ENCODE peak calls at places on chromosome 16, in eight cellular contexts. L is ascending aorta; T is astrocyte; N is adrenal gland; H is HCT116; D is AG10803; K is CD8-positive, alpha-beta memory T cell; C is choroid plexus epithelial cell. A is an unnamed sample.
A peak's percentile ranks its signal among the peaks of the same experiment; 100 is the strongest.

GRCh38 chr16:51967566-51967965 is 579.4 kb downstream of the TOX3 start:
- DNase-seq in H (no peak), C (no peak), N (no peak), K (no peak), T (no peak), L (no peak), D (no peak), A (no peak)

GRCh38 chr16:55253987-55254386 is 70.0 kb upstream of the IRX6 start:
- DNase-seq in K (no peak), L (no peak), T (no peak), H (no peak), D (no peak), C (no peak), N (no peak), A (no peak)

GRCh38 chr16:65099607-65100006 is 22.3 kb downstream of the CDH11 start:
- DNase-seq in C (no peak), L (no peak), K (no peak), N (no peak), H (no peak), T (no peak), D (no peak), A (no peak)

GRCh38 chr16:31453255-31454204 is 5.8 kb upstream of the ARMC5 start:
- DNase-seq in N (peak; percentile 73), T (peak; percentile 41), L (no peak), C (peak; percentile 39), H (no peak), K (no peak), D (peak; percentile 65), A (no peak)

GRCh38 chr16:63289834-63290460 is 1253.7 kb upstream of the CDH8 start:
- DNase-seq in K (no peak), L (no peak), N (peak; percentile 32), C (peak; percentile 9), T (no peak), H (no peak), D (peak; percentile 0), A (no peak)

GRCh38 chr16:85544668-85545067 is 68.5 kb upstream of the GSE1 start:
- DNase-seq in N (no peak), C (no peak), L (no peak), T (no peak), K (no peak), D (no peak), H (no peak), A (no peak)

GRCh38 chr16:85593503-85594195 is 19.5 kb upstream of the GSE1 start:
- DNase-seq in K (no peak), N (no peak), H (no peak), D (no peak), C (no peak), L (no peak), T (no peak), A (no peak)

GRCh38 chr16:14062261-14062660 is 8.9 kb upstream of the MRTFB start:
- DNase-seq in D (no peak), L (no peak), T (no peak), H (no peak), C (no peak), K (no peak), N (no peak), A (no peak)

GRCh38 chr16:16131204-16131603 is 92.1 kb downstream of the ABCC6 start:
- DNase-seq in T (no peak), K (no peak), D (no peak), H (no peak), L (no peak), C (no peak), N (no peak), A (no peak)

GRCh38 chr16:82281544-82281943 is 111.5 kb upstream of the MPHOSPH6 start:
- DNase-seq in T (peak; percentile 13), N (no peak), C (no peak), K (no peak), D (peak; percentile 6), L (no peak), H (no peak), A (no peak)

GRCh38 chr16:85329059-85329812 is 217.0 kb upstream of the CIBAR2 start:
- DNase-seq in C (peak; percentile 65), K (no peak), N (no peak), T (peak; percentile 56), L (no peak), H (peak; percentile 28), D (no peak), A (no peak)

GRCh38 chr16:19005561-19006445 is 22.1 kb downstream of the TMC7 start:
- DNase-seq in H (peak; percentile 78), C (no peak), D (peak; percentile 10), T (peak; percentile 18), K (no peak), N (no peak), L (no peak), A (no peak)

GRCh38 chr16:50644730-50645129 is 36.4 kb downstream of the SNX20 start:
- DNase-seq in C (peak; percentile 21), T (peak; percentile 12), N (peak; percentile 49), L (no peak), K (peak; percentile 33), H (peak; percentile 19), D (peak; percentile 76), A (no peak)

GRCh38 chr16:87363771-87364476 is 19.7 kb downstream of the FBXO31 start:
- DNase-seq in H (no peak), L (no peak), N (peak; percentile 69), C (no peak), T (no peak), D (no peak), K (no peak), A (no peak)

GRCh38 chr16:77212736-77213541 is 13.7 kb downstream of the SYCE1L start:
- DNase-seq in C (peak; percentile 45), K (peak; percentile 66), H (no peak), L (no peak), N (peak; percentile 63), D (no peak), T (no peak), A (no peak)

GRCh38 chr16:4142268-4142667 is 26.0 kb upstream of the ADCY9 start:
- DNase-seq in C (no peak), T (no peak), D (no peak), H (no peak), N (no peak), L (no peak), K (peak; percentile 66), A (no peak)

GRCh38 chr16:87560428-87561199 is 41.7 kb upstream of the JPH3 start:
- DNase-seq in C (peak; percentile 26), N (peak; percentile 62), H (peak; percentile 93), K (no peak), D (peak; percentile 39), L (no peak), T (no peak), A (no peak)

GRCh38 chr16:80280557-80280956 is 260.2 kb upstream of the DYNLRB2 start:
- DNase-seq in K (no peak), D (no peak), T (no peak), L (no peak), C (no peak), H (no peak), N (no peak), A (no peak)

GRCh38 chr16:88455610-88456355 is 2.7 kb downstream of the ZFPM1 start:
- DNase-seq in D (peak; percentile 43), C (peak; percentile 53), K (peak; percentile 87), N (peak; percentile 68), H (peak; percentile 56), T (peak; percentile 28), L (no peak), A (no peak)

GRCh38 chr16:79980650-79981521 is 380.3 kb upstream of the MAF start:
- DNase-seq in K (no peak), T (peak; percentile 4), L (no peak), C (no peak), D (no peak), N (peak; percentile 25), H (no peak), A (no peak)

DNA sequence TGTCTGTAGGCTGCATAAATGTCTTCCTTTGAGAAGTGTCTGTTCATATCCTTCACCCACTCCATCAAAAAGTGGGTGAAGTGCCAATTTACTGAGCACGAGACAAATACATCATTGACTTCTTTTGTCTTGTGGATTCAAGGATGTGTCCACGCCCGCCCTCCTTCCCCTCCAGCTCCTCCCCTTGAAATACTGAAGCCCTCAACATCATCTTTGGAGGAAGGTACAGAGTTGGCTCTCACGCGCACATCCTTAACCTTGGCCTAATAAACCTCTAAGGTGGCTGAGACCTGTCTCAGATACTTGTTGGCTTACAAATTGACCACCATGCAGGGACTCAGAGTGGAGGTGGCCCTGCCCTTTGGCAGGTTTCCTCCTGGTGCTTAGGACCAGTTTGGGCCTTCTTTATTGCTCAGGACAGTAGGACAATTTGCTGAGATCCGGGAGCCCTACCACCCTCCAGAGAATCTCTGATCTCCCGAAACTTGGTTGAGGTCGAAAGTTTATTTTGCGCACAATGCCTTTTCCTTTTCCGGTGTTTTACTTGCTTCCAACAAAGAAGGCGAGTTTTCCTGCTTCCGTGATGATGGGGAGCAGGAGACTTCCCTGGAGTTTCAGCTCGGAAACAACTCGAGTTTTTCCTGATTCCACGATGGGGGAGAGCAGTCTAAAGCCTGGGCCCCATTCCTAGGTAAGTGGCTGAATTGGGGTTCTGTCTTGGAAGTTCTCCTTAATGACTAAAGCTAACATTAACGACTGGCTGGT is 14.1 kb upstream of the CDK10 start:
- DNase-seq in H (no peak), L (no peak), D (no peak), T (no peak), C (no peak), K (no peak), N (no peak), A (no peak)
- H3K4me3 ChIP-seq in H (no peak overlapping the region), L (no peak overlapping the region), D (no peak overlapping the region), T (no peak overlapping the region), C (no peak overlapping the region), K (no peak overlapping the region), N (no peak overlapping the region), A (no peak overlapping the region)

DNA sequence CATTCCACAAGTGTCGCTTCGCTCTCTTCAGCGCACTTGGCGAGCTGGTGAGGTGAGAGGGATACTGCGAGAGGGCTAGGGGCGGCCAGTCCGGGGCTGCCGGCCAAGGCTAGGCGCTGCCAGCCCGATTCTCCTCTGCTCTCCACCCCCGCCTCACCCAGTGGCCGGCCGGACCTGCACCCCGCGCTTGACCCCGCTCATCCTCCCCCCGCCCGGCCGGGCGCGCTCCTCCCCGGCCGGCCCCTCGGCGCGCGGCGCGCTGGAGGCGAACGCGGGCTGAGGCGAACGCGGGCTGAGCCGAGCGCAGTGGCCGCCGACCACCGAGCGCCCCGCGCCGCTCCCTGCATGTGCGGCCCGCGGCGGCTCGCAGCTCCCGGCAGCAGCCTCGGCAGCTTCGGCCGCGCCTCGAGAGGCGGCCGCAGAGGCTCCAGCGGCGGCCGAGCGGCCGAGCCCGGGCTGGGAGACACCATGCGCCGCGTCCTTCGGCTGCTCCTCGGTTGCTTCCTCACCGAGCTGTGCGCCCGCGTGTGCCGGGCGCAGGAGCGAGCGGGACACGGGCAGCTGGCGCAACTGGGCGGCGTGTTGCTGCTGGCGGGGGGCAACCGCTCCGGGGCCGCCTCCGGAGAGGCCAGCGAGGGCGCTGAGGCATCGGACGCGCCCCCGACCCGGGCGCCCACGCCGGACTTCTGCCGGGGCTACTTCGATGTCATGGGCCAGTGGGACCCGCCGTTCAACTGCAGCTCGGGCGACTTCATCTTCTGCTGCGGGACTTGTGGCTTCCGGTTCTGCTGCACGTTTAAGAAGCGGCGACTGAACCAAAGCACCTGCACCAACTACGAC is at the start of gene SHISA9:
- DNase-seq in T (no peak), K (no peak), C (peak; percentile 2), H (no peak), N (no peak), D (peak; percentile 16), L (no peak), A (no peak)
- H3K4me3 ChIP-seq in T (peak within 1 kb of the TSS; percentile 23), K (no peak within 1 kb of the TSS), C (no peak within 1 kb of the TSS), H (no peak within 1 kb of the TSS), N (no peak within 1 kb of the TSS), D (peak within 1 kb of the TSS; percentile 33), L (peak within 1 kb of the TSS; percentile 54), A (no peak within 1 kb of the TSS)

GRCh38 chr16:28987170-28987853 is 2.5 kb downstream of the LAT start:
- DNase-seq in K (no peak), D (no peak), H (no peak), C (no peak), L (no peak), T (no peak), N (no peak), A (no peak)
- H3K4me3 ChIP-seq in K (peak overlapping the region; percentile 88), D (no peak overlapping the region), H (no peak overlapping the region), C (no peak overlapping the region), L (no peak overlapping the region), T (no peak overlapping the region), N (no peak overlapping the region), A (no peak overlapping the region)

GRCh38 chr16:2513405-2514332 is at the start of gene ATP6V0C:
- DNase-seq in L (peak; percentile 74), C (peak; percentile 85), H (peak; percentile 77), N (peak; percentile 94), D (peak; percentile 84), K (peak; percentile 94), T (peak; percentile 54), A (peak; percentile 55)
- H3K4me3 ChIP-seq in L (peak within 1 kb of the TSS; percentile 98), C (peak within 1 kb of the TSS; percentile 85), H (peak within 1 kb of the TSS; percentile 95), N (peak within 1 kb of the TSS; percentile 88), D (peak within 1 kb of the TSS; percentile 88), K (peak within 1 kb of the TSS; percentile 87), T (peak within 1 kb of the TSS; percentile 88), A (peak within 1 kb of the TSS; percentile 70)